ENCODE peak calls at places on chromosome 9, in ten cellular contexts. One of them, this sample, is unnamed.
A peak's percentile ranks its signal among the peaks of the same experiment; 100 is the strongest.

GRCh38 chr9:136352682-136353081 is 10.9 kb downstream of the DNLZ start:
- DNase-seq in A549: no peak
- DNase-seq in thyroid gland: peak; percentile 87
- DNase-seq in suprapubic skin: no peak
- DNase-seq in sigmoid colon: no peak
- DNase-seq in ovary: no peak
- DNase-seq in heart left ventricle: no peak
- DNase-seq in HCT116: no peak
- DNase-seq in body of pancreas: no peak
- DNase-seq in IMR-90: no peak
- DNase-seq in this sample: no peak

GRCh38 chr9:131393622-131394463 is at the start of gene PRRC2B:
- DNase-seq in ovary: peak; percentile 86
- DNase-seq in body of pancreas: peak; percentile 88
- DNase-seq in heart left ventricle: peak; percentile 91
- DNase-seq in suprapubic skin: peak; percentile 91
- DNase-seq in HCT116: peak; percentile 33
- DNase-seq in IMR-90: peak; percentile 62
- DNase-seq in thyroid gland: peak; percentile 87
- DNase-seq in A549: peak; percentile 86
- DNase-seq in sigmoid colon: peak; percentile 93
- DNase-seq in this sample: peak; percentile 75

GRCh38 chr9:33415152-33416038 is 13.0 kb upstream of the AQP7 start:
- DNase-seq in ovary: peak; percentile 64
- DNase-seq in body of pancreas: peak; percentile 90
- DNase-seq in heart left ventricle: peak; percentile 65
- DNase-seq in A549: peak; percentile 98
- DNase-seq in sigmoid colon: peak; percentile 75
- DNase-seq in thyroid gland: peak; percentile 92
- DNase-seq in HCT116: peak; percentile 68
- DNase-seq in suprapubic skin: peak; percentile 88
- DNase-seq in IMR-90: peak; percentile 22
- DNase-seq in this sample: peak; percentile 28

GRCh38 chr9:138100711-138101349 is 223.2 kb downstream of the CACNA1B start:
- DNase-seq in sigmoid colon: no peak
- DNase-seq in thyroid gland: no peak
- DNase-seq in body of pancreas: no peak
- DNase-seq in heart left ventricle: no peak
- DNase-seq in HCT116: no peak
- DNase-seq in A549: peak; percentile 10
- DNase-seq in IMR-90: no peak
- DNase-seq in suprapubic skin: peak; percentile 76
- DNase-seq in ovary: no peak
- DNase-seq in this sample: no peak

GRCh38 chr9:109730228-109730627 is 49.8 kb upstream of the PALM2AKAP2 start:
- DNase-seq in heart left ventricle: no peak
- DNase-seq in sigmoid colon: no peak
- DNase-seq in thyroid gland: no peak
- DNase-seq in A549: no peak
- DNase-seq in IMR-90: no peak
- DNase-seq in body of pancreas: peak; percentile 7
- DNase-seq in HCT116: no peak
- DNase-seq in suprapubic skin: no peak
- DNase-seq in ovary: no peak
- DNase-seq in this sample: no peak

GRCh38 chr9:120388000-120388855 is 191.7 kb downstream of the CDK5RAP2 start:
- DNase-seq in HCT116: no peak
- DNase-seq in A549: no peak
- DNase-seq in ovary: no peak
- DNase-seq in body of pancreas: no peak
- DNase-seq in IMR-90: no peak
- DNase-seq in sigmoid colon: peak; percentile 45
- DNase-seq in thyroid gland: peak; percentile 34
- DNase-seq in suprapubic skin: no peak
- DNase-seq in heart left ventricle: peak; percentile 49
- DNase-seq in this sample: no peak

GRCh38 chr9:119868694-119869093 is 499.5 kb upstream of the BRINP1 start:
- DNase-seq in thyroid gland: peak; percentile 76
- DNase-seq in body of pancreas: peak; percentile 21
- DNase-seq in A549: no peak
- DNase-seq in ovary: no peak
- DNase-seq in heart left ventricle: no peak
- DNase-seq in sigmoid colon: peak; percentile 78
- DNase-seq in suprapubic skin: no peak
- DNase-seq in IMR-90: no peak
- DNase-seq in HCT116: no peak
- DNase-seq in this sample: no peak

GRCh38 chr9:92510747-92511146 is 25.0 kb downstream of the ECM2 start:
- DNase-seq in suprapubic skin: no peak
- DNase-seq in IMR-90: no peak
- DNase-seq in A549: no peak
- DNase-seq in thyroid gland: no peak
- DNase-seq in sigmoid colon: no peak
- DNase-seq in ovary: no peak
- DNase-seq in body of pancreas: no peak
- DNase-seq in HCT116: no peak
- DNase-seq in heart left ventricle: no peak
- DNase-seq in this sample: no peak

GRCh38 chr9:117073539-117074336 is 341.1 kb downstream of the ASTN2 start:
- DNase-seq in thyroid gland: peak; percentile 55
- DNase-seq in HCT116: no peak
- DNase-seq in body of pancreas: peak; percentile 42
- DNase-seq in ovary: no peak
- DNase-seq in suprapubic skin: no peak
- DNase-seq in IMR-90: no peak
- DNase-seq in A549: peak; percentile 21
- DNase-seq in heart left ventricle: no peak
- DNase-seq in sigmoid colon: no peak
- DNase-seq in this sample: no peak

GRCh38 chr9:115013998-115014397 is 83.6 kb upstream of the TNFSF8 start:
- DNase-seq in sigmoid colon: peak; percentile 89
- DNase-seq in suprapubic skin: no peak
- DNase-seq in heart left ventricle: peak; percentile 62
- DNase-seq in A549: peak; percentile 79
- DNase-seq in body of pancreas: peak; percentile 61
- DNase-seq in thyroid gland: peak; percentile 79
- DNase-seq in IMR-90: peak; percentile 82
- DNase-seq in HCT116: peak; percentile 48
- DNase-seq in ovary: peak; percentile 33
- DNase-seq in this sample: peak; percentile 55

GRCh38 chr9:133532937-133533668 is 1.4 kb upstream of the ADAMTSL2 start:
- DNase-seq in A549: peak; percentile 78
- DNase-seq in heart left ventricle: peak; percentile 74
- DNase-seq in HCT116: peak; percentile 73
- DNase-seq in sigmoid colon: peak; percentile 83
- DNase-seq in ovary: no peak
- DNase-seq in IMR-90: peak; percentile 29
- DNase-seq in body of pancreas: peak; percentile 70
- DNase-seq in suprapubic skin: no peak
- DNase-seq in thyroid gland: peak; percentile 58
- DNase-seq in this sample: peak; percentile 44

GRCh38 chr9:133533878-133534277 is 626 bp upstream of the ADAMTSL2 start:
- DNase-seq in HCT116: no peak
- DNase-seq in ovary: no peak
- DNase-seq in IMR-90: no peak
- DNase-seq in A549: no peak
- DNase-seq in suprapubic skin: no peak
- DNase-seq in thyroid gland: no peak
- DNase-seq in sigmoid colon: no peak
- DNase-seq in heart left ventricle: no peak
- DNase-seq in body of pancreas: no peak
- DNase-seq in this sample: no peak

GRCh38 chr9:133536080-133536479 is 1.6 kb downstream of the ADAMTSL2 start:
- DNase-seq in sigmoid colon: no peak
- DNase-seq in suprapubic skin: no peak
- DNase-seq in IMR-90: no peak
- DNase-seq in heart left ventricle: no peak
- DNase-seq in A549: no peak
- DNase-seq in ovary: no peak
- DNase-seq in thyroid gland: no peak
- DNase-seq in HCT116: no peak
- DNase-seq in body of pancreas: no peak
- DNase-seq in this sample: no peak

GRCh38 chr9:133535285-133535877 is 877 bp downstream of the ADAMTSL2 start:
- DNase-seq in ovary: no peak
- DNase-seq in suprapubic skin: no peak
- DNase-seq in IMR-90: no peak
- DNase-seq in HCT116: no peak
- DNase-seq in body of pancreas: no peak
- DNase-seq in sigmoid colon: no peak
- DNase-seq in thyroid gland: no peak
- DNase-seq in A549: no peak
- DNase-seq in heart left ventricle: no peak
- DNase-seq in this sample: no peak

GRCh38 chr9:133534346-133535284 is at the start of gene ADAMTSL2:
- DNase-seq in IMR-90: peak; percentile 56
- DNase-seq in HCT116: no peak
- DNase-seq in thyroid gland: peak; percentile 77
- DNase-seq in sigmoid colon: peak; percentile 87
- DNase-seq in suprapubic skin: no peak
- DNase-seq in body of pancreas: peak; percentile 78
- DNase-seq in heart left ventricle: peak; percentile 78
- DNase-seq in A549: no peak
- DNase-seq in ovary: peak; percentile 85
- DNase-seq in this sample: no peak
- TF ChIP-seq POLR2A in IMR-90: no peak
- TF ChIP-seq POLR2A in HCT116: no peak
- TF ChIP-seq POLR2A in thyroid gland: no peak
- TF ChIP-seq POLR2A in sigmoid colon: no peak
- TF ChIP-seq POLR2A in suprapubic skin: no peak
- TF ChIP-seq POLR2A in body of pancreas: no peak
- TF ChIP-seq POLR2A in heart left ventricle: no peak
- TF ChIP-seq POLR2A in A549: no peak
- TF ChIP-seq POLR2A in ovary: no peak
- TF ChIP-seq POLR2A in this sample: no peak

DNA sequence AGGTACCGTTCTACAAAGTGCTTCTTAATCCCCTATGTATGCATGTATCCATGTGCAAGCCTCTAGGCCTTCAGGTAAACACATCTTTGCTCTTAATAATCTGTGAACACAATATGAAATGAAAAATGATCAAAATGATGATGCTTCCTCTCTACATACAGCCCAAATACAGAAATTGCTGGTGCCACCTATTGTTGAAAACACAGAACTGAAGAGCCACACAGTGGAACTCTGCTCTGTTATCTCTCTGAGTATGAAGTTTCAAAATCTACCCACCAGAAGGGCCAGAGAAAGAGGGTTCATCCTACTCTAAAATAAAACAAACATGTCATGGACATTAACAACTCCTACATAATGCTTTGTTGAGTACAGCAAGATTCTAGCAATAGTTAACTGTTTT is 71.3 kb downstream of the GLIS3 start:
- DNase-seq in thyroid gland: no peak
- DNase-seq in IMR-90: peak; percentile 59
- DNase-seq in A549: peak; percentile 60
- DNase-seq in body of pancreas: no peak
- DNase-seq in ovary: no peak
- DNase-seq in heart left ventricle: no peak
- DNase-seq in HCT116: no peak
- DNase-seq in suprapubic skin: no peak
- DNase-seq in sigmoid colon: no peak
- DNase-seq in this sample: no peak
- TF ChIP-seq CTCF in thyroid gland: peak; percentile 55
- TF ChIP-seq CTCF in IMR-90: peak; percentile 63
- TF ChIP-seq CTCF in A549: peak; percentile 80
- TF ChIP-seq CTCF in body of pancreas: peak; percentile 22
- TF ChIP-seq CTCF in ovary: peak; percentile 27
- TF ChIP-seq CTCF in heart left ventricle: peak; percentile 36
- TF ChIP-seq CTCF in HCT116: peak; percentile 40
- TF ChIP-seq CTCF in suprapubic skin: peak; percentile 50
- TF ChIP-seq CTCF in sigmoid colon: no peak
- TF ChIP-seq CTCF in this sample: peak; percentile 48

GRCh38 chr9:112764837-112765236 is 14.3 kb downstream of the SNX30 start:
- DNase-seq in HCT116: no peak
- DNase-seq in ovary: no peak
- DNase-seq in body of pancreas: peak; percentile 87
- DNase-seq in suprapubic skin: no peak
- DNase-seq in thyroid gland: no peak
- DNase-seq in sigmoid colon: no peak
- DNase-seq in A549: no peak
- DNase-seq in heart left ventricle: no peak
- DNase-seq in IMR-90: no peak
- DNase-seq in this sample: no peak
- H3K4me3 ChIP-seq in HCT116: no peak overlapping the region
- H3K4me3 ChIP-seq in ovary: no peak overlapping the region
- H3K4me3 ChIP-seq in body of pancreas: no peak overlapping the region
- H3K4me3 ChIP-seq in suprapubic skin: no peak overlapping the region
- H3K4me3 ChIP-seq in thyroid gland: no peak overlapping the region
- H3K4me3 ChIP-seq in sigmoid colon: no peak overlapping the region
- H3K4me3 ChIP-seq in A549: no peak overlapping the region
- H3K4me3 ChIP-seq in heart left ventricle: no peak overlapping the region
- H3K4me3 ChIP-seq in IMR-90: no peak overlapping the region
- H3K4me3 ChIP-seq in this sample: no peak overlapping the region

GRCh38 chr9:122526602-122527001 is 491 bp downstream of the OR1N1 start:
- DNase-seq in heart left ventricle: no peak
- DNase-seq in ovary: no peak
- DNase-seq in A549: no peak
- DNase-seq in sigmoid colon: no peak
- DNase-seq in suprapubic skin: no peak
- DNase-seq in body of pancreas: no peak
- DNase-seq in HCT116: no peak
- DNase-seq in IMR-90: no peak
- DNase-seq in thyroid gland: no peak
- DNase-seq in this sample: no peak

DNA sequence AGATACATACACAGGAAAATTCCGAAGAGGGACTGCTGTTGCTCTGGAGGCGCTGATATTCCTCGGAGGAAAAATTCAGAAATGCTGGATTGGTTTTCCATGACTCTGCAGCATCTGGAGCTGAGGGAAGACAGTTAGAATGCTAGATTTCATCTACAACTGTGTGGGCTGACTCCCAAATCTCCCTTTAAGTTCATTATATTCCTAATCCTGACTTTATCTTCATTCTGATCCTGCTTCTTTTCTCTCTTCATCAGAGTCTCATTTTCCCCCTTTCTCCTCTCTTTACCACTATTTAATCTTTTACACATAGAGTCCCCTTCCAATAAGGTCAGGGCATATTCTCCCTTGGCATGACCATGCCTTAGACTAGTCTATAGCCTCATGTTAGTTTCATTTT is at the start of gene OR1N1:
- DNase-seq in suprapubic skin: no peak
- DNase-seq in A549: no peak
- DNase-seq in ovary: no peak
- DNase-seq in IMR-90: no peak
- DNase-seq in thyroid gland: no peak
- DNase-seq in heart left ventricle: no peak
- DNase-seq in body of pancreas: no peak
- DNase-seq in sigmoid colon: no peak
- DNase-seq in HCT116: no peak
- DNase-seq in this sample: no peak
- TF ChIP-seq POLR2A in suprapubic skin: no peak
- TF ChIP-seq POLR2A in A549: no peak
- TF ChIP-seq POLR2A in ovary: no peak
- TF ChIP-seq POLR2A in IMR-90: no peak
- TF ChIP-seq POLR2A in thyroid gland: no peak
- TF ChIP-seq POLR2A in heart left ventricle: no peak
- TF ChIP-seq POLR2A in body of pancreas: no peak
- TF ChIP-seq POLR2A in sigmoid colon: no peak
- TF ChIP-seq POLR2A in HCT116: no peak
- TF ChIP-seq POLR2A in this sample: no peak

This sample was measured in tibial nerve.